ENCODE peak calls at places on chromosome 2, in eight cellular contexts. W is lower lobe of right lung, F is anterior cingulate cortex, N is GM12865, D is skeletal muscle cell, T is renal cortical epithelial cell, E is KBM-7, A is GM23248. K is an unnamed sample.

GRCh38 chr2:75268112-75268511 is 68.8 kb upstream of the TACR1 start:
- DNase-seq in E (no peak), D (no peak), A (no peak), W (no peak), F (no peak), T (no peak), N (no peak), K (no peak)

GRCh38 chr2:9761547-9761946 is 81.7 kb upstream of the TAF1B start:
- DNase-seq in A (no peak), F (no peak), D (no peak), N (no peak), W (no peak), T (no peak), E (no peak), K (no peak)

GRCh38 chr2:239141021-239141760 is 259.6 kb downstream of the HDAC4 start:
- DNase-seq in E (no peak), F (no peak), N (no peak), W (peak; percentile 25), A (no peak), T (no peak), D (no peak), K (no peak)

GRCh38 chr2:70043252-70043875 is 43.9 kb upstream of the PCBP1 start:
- DNase-seq in D (no peak), A (no peak), W (peak; percentile 72), N (peak; percentile 12), E (peak; percentile 53), T (no peak), F (no peak), K (no peak)

GRCh38 chr2:203811491-203812221 is 55.9 kb upstream of the CTLA4 start:
- DNase-seq in F (no peak), W (peak; percentile 89), T (peak; percentile 94), E (peak; percentile 6), D (peak; percentile 84), A (peak; percentile 95), N (peak; percentile 54), K (peak; percentile 80)

GRCh38 chr2:232420463-232421188 is 14.0 kb downstream of the ALPG start:
- DNase-seq in N (peak; percentile 41), D (no peak), A (peak; percentile 42), F (no peak), E (no peak), W (peak; percentile 58), T (no peak), K (no peak)

GRCh38 chr2:160576054-160576499 is 82.5 kb upstream of the RBMS1 start:
- DNase-seq in W (no peak), D (peak; percentile 64), E (no peak), T (no peak), A (peak; percentile 53), N (no peak), F (no peak), K (no peak)

GRCh38 chr2:197229509-197230458 is 80.8 kb downstream of the ANKRD44 start:
- DNase-seq in W (no peak), A (peak; percentile 80), T (peak; percentile 11), N (no peak), E (no peak), F (no peak), D (peak; percentile 60), K (no peak)

GRCh38 chr2:239546541-239546940 is 145.7 kb upstream of the HDAC4 start:
- DNase-seq in F (no peak), A (no peak), D (no peak), N (no peak), W (no peak), E (no peak), T (no peak), K (no peak)

GRCh38 chr2:43011142-43011491 is 215.3 kb downstream of the ZFP36L2 start:
- DNase-seq in F (no peak), E (no peak), D (no peak), T (no peak), N (no peak), A (no peak), W (no peak), K (no peak)

GRCh38 chr2:46645681-46646162 is 166.4 kb downstream of the TMEM247 start:
- DNase-seq in F (no peak), D (peak; percentile 90), W (no peak), N (no peak), T (peak; percentile 56), E (peak; percentile 35), A (peak; percentile 92), K (peak; percentile 88)

GRCh38 chr2:237418300-237418699 is 4.3 kb upstream of the COL6A3 start:
- DNase-seq in N (no peak), F (no peak), D (no peak), A (peak; percentile 65), T (no peak), E (no peak), W (no peak), K (no peak)

GRCh38 chr2:199747427-199747826 is 103.6 kb downstream of the FTCDNL1 start:
- DNase-seq in A (no peak), F (no peak), E (no peak), D (no peak), T (no peak), W (no peak), N (no peak), K (no peak)

GRCh38 chr2:71788601-71789240 is 335.4 kb downstream of the DYSF start:
- DNase-seq in W (no peak), D (no peak), T (no peak), N (no peak), A (no peak), E (no peak), F (no peak), K (no peak)

GRCh38 chr2:220665108-220665471 is 907.0 kb downstream of the EPHA4 start:
- DNase-seq in E (no peak), A (no peak), T (no peak), F (no peak), N (no peak), W (no peak), D (no peak), K (no peak)

GRCh38 chr2:14401838-14402237 is 230.7 kb upstream of the LRATD1 start:
- DNase-seq in T (peak; percentile 38), F (no peak), W (no peak), A (no peak), E (no peak), N (no peak), D (no peak), K (no peak)

GRCh38 chr2:234026111-234026510 is 24.4 kb upstream of the SPP2 start:
- DNase-seq in T (peak; percentile 68), F (no peak), E (no peak), D (no peak), N (no peak), A (peak; percentile 11), W (no peak), K (no peak)

GRCh38 chr2:160561551-160562280 is 68.1 kb upstream of the RBMS1 start:
- DNase-seq in A (peak; percentile 55), F (no peak), T (peak; percentile 31), W (no peak), N (no peak), D (peak; percentile 67), E (no peak), K (no peak)

GRCh38 chr2:169131587-169132512 is 62.5 kb downstream of the DHRS9 start:
- DNase-seq in W (no peak), F (no peak), D (no peak), T (peak; percentile 69), N (peak; percentile 60), E (peak; percentile 53), A (peak; percentile 50), K (peak; percentile 6)

GRCh38 chr2:129864719-129865118 is 114.7 kb upstream of the RAB6C start:
- DNase-seq in W (no peak), E (no peak), N (no peak), F (no peak), A (no peak), T (no peak), D (no peak), K (no peak)

GRCh38 chr2:51579412-51579811 is 547.5 kb upstream of the NRXN1 start:
- DNase-seq in D (no peak), E (no peak), W (no peak), T (no peak), A (no peak), N (no peak), F (no peak), K (no peak)

GRCh38 chr2:78418041-78418440 is 607.5 kb upstream of the REG3G start:
- DNase-seq in D (no peak), T (no peak), A (no peak), N (no peak), F (no peak), E (no peak), W (no peak), K (no peak)

GRCh38 chr2:240569998-240570530 is 1.8 kb downstream of the RNPEPL1 start:
- DNase-seq in E (no peak), A (no peak), D (no peak), F (no peak), T (no peak), N (no peak), W (peak; percentile 50), K (no peak)

GRCh38 chr2:127953128-127953718 is 67.5 kb upstream of the AMMECR1L start:
- DNase-seq in W (peak; percentile 49), E (no peak), N (no peak), D (no peak), A (no peak), F (no peak), T (no peak), K (no peak)

GRCh38 chr2:69933839-69934613 is 19.1 kb downstream of the MXD1 start:
- DNase-seq in T (peak; percentile 70), W (no peak), F (no peak), N (peak; percentile 29), D (peak; percentile 62), E (peak; percentile 49), A (peak; percentile 94), K (peak; percentile 78)

GRCh38 chr2:191611614-191612013 is 66.3 kb upstream of the NABP1 start:
- DNase-seq in D (no peak), W (peak; percentile 54), F (no peak), T (no peak), N (peak; percentile 62), E (peak; percentile 48), A (no peak), K (no peak)

GRCh38 chr2:45177870-45178269 is 168.6 kb upstream of the SIX2 start:
- DNase-seq in A (peak; percentile 98), E (peak; percentile 38), D (peak; percentile 98), W (no peak), T (peak; percentile 97), N (no peak), F (no peak), K (peak; percentile 95)

GRCh38 chr2:156319811-156320490 is 12.6 kb downstream of the NR4A2 start:
- DNase-seq in T (no peak), D (no peak), N (no peak), W (peak; percentile 75), E (no peak), A (peak; percentile 38), F (no peak), K (no peak)

GRCh38 chr2:9686061-9686460 is 55.3 kb upstream of the YWHAQ start:
- DNase-seq in F (no peak), W (no peak), T (no peak), D (no peak), E (no peak), A (no peak), N (no peak), K (no peak)

GRCh38 chr2:208248601-208249000 is 6.3 kb downstream of the IDH1 start:
- DNase-seq in D (no peak), E (no peak), T (no peak), F (no peak), W (no peak), N (no peak), A (no peak), K (no peak)